ENCODE peak calls at places on chromosomes 5 and 9, in six cellular contexts. M is astrocyte of the hippocampus, C is HAP-1, Q is adrenal gland, E is cardiac septum, I is NCI-H1092 treated with DMSO at 0.1 percent for 48 hours. H is an unnamed sample.

GRCh38 chr5:168176941-168177340 is 114.5 kb upstream of the WWC1 start:
- DNase-seq in M (no peak), C (no peak), Q (no peak), E (no peak), I (no peak), H (no peak)

GRCh38 chr5:64637144-64637543 is 53.2 kb upstream of the SHISAL2B start:
- DNase-seq in M (no peak), Q (no peak), I (no peak), E (no peak), C (no peak), H (no peak)

GRCh38 chr5:142716963-142717362 is 31.1 kb upstream of the FGF1 start:
- DNase-seq in Q (peak), E (peak), C (peak), I (peak), M (peak), H (peak)

GRCh38 chr5:107389130-107389553 is 281.6 kb downstream of the EFNA5 start:
- DNase-seq in E (no peak), M (peak), I (peak), Q (peak), C (peak), H (no peak)

GRCh38 chr5:22852807-22853670 is at the start of gene CDH12:
- DNase-seq in I (peak), M (peak), Q (no peak), E (no peak), C (peak), H (no peak)

GRCh38 chr5:51465165-51465564 is 81.9 kb downstream of the ISL1 start:
- DNase-seq in Q (no peak), M (peak), I (no peak), E (no peak), C (peak), H (peak)

GRCh38 chr5:84086517-84086916 is 298.2 kb downstream of the EDIL3 start:
- DNase-seq in I (no peak), E (no peak), M (no peak), Q (no peak), C (no peak), H (no peak)

GRCh38 chr9:81560851-81561732 is 128.3 kb downstream of the TLE1 start:
- DNase-seq in C (no peak), I (no peak), E (no peak), Q (no peak), M (peak), H (no peak)

GRCh38 chr9:76658510-76659231 is 105.6 kb upstream of the PCA3 start:
- DNase-seq in M (peak), E (no peak), Q (no peak), I (peak), C (peak), H (no peak)

GRCh38 chr5:149990518-149991376 is 9.7 kb downstream of the TIGD6 start:
- DNase-seq in C (peak), Q (peak), E (no peak), M (peak), I (peak), H (peak)

GRCh38 chr9:131589993-131590392 is 44.7 kb downstream of the PRRT1B start:
- DNase-seq in M (no peak), Q (no peak), E (no peak), C (no peak), I (no peak), H (no peak)

GRCh38 chr5:106397700-106398099 is 1273.0 kb downstream of the EFNA5 start:
- DNase-seq in Q (no peak), I (no peak), E (no peak), M (peak), C (no peak), H (no peak)

GRCh38 chr5:32961066-32961429 is 249.9 kb downstream of the NPR3 start:
- DNase-seq in M (no peak), E (no peak), C (no peak), Q (no peak), I (no peak), H (no peak)

GRCh38 chr9:137607141-137607857 is 1.8 kb downstream of the ARRDC1 start:
- DNase-seq in M (peak), C (no peak), I (no peak), Q (peak), E (no peak), H (no peak)

GRCh38 chr5:102554092-102554491 is 55.3 kb upstream of the SLCO6A1 start:
- DNase-seq in Q (no peak), M (peak), I (no peak), E (no peak), C (no peak), H (peak)

GRCh38 chr9:69265891-69266290 is 59.1 kb upstream of the ENTREP1 start:
- DNase-seq in I (no peak), M (no peak), C (no peak), E (no peak), Q (no peak), H (no peak)

GRCh38 chr9:115494958-115495690 is 377.2 kb upstream of the TNC start:
- DNase-seq in I (peak), E (no peak), M (no peak), Q (no peak), C (no peak), H (no peak)

GRCh38 chr5:88045931-88046461 is 222.6 kb downstream of the TMEM161B start:
- DNase-seq in E (no peak), I (no peak), M (peak), C (peak), Q (no peak), H (no peak)